ENCODE peak calls at places on chromosomes 12 and 14, in eight cellular contexts. T is sigmoid colon, L is breast epithelium, P is esophagus muscularis mucosa, N is SK-N-SH, I is GM23338, Q is Panc1, Y is stomach. J is an unnamed sample.

GRCh38 chr12:47035459-47035858 is 44.0 kb upstream of the PCED1B start:
- DNase-seq in P (no peak), Y (no peak), T (no peak), N (no peak), I (no peak), Q (no peak), L (no peak), J (no peak)

GRCh38 chr14:97219356-97220017 is 422.3 kb downstream of the VRK1 start:
- DNase-seq in L (no peak), Q (no peak), T (no peak), P (peak), Y (no peak), N (peak), I (peak), J (no peak)

GRCh38 chr14:94317259-94317658 is 5.9 kb downstream of the SERPINA6 start:
- DNase-seq in T (no peak), I (no peak), N (no peak), L (no peak), P (no peak), Q (no peak), Y (no peak), J (no peak)

GRCh38 chr12:41202051-41202450 is 13.9 kb downstream of the PDZRN4 start:
- DNase-seq in L (no peak), P (no peak), Q (no peak), Y (no peak), T (no peak), I (no peak), N (no peak), J (no peak)

GRCh38 chr12:103933237-103933636 is 3.0 kb downstream of the HSP90B1 start:
- DNase-seq in Q (no peak), T (no peak), N (no peak), L (no peak), Y (no peak), P (no peak), I (peak), J (no peak)

GRCh38 chr14:76227450-76228050 is 75.8 kb downstream of the GPATCH2L start:
- DNase-seq in P (no peak), I (no peak), Q (no peak), L (no peak), N (no peak), Y (no peak), T (no peak), J (peak)

GRCh38 chr12:57850924-57851323 is 4.4 kb upstream of the CTDSP2 start:
- DNase-seq in L (no peak), P (no peak), Q (no peak), Y (no peak), N (peak), T (no peak), I (peak), J (no peak)

GRCh38 chr12:121295746-121296617 is 527 bp downstream of the CAMKK2 start:
- DNase-seq in P (no peak), Q (no peak), L (no peak), T (peak), N (peak), I (peak), Y (no peak), J (no peak)

GRCh38 chr12:67517181-67517887 is 131.2 kb upstream of the DYRK2 start:
- DNase-seq in N (no peak), L (peak), I (no peak), Q (no peak), P (peak), Y (peak), T (peak), J (no peak)

GRCh38 chr12:68613209-68613904 is 2.7 kb downstream of the RAP1B start:
- DNase-seq in Y (no peak), N (no peak), T (no peak), Q (no peak), L (no peak), I (no peak), P (no peak), J (no peak)

GRCh38 chr12:68611094-68611818 is 557 bp downstream of the RAP1B start:
- DNase-seq in Q (no peak), P (peak), L (no peak), T (peak), N (peak), Y (peak), I (peak), J (peak)

GRCh38 chr12:68612245-68612644 is 1.5 kb downstream of the RAP1B start:
- DNase-seq in Q (no peak), N (no peak), P (no peak), T (no peak), L (no peak), I (no peak), Y (no peak), J (no peak)

GRCh38 chr12:68614105-68614679 is 3.5 kb downstream of the RAP1B start:
- DNase-seq in L (no peak), I (no peak), Y (no peak), T (no peak), Q (no peak), P (no peak), N (no peak), J (no peak)

GRCh38 chr12:68612675-68613074 is 2.0 kb downstream of the RAP1B start:
- DNase-seq in Q (no peak), I (no peak), N (no peak), Y (no peak), P (no peak), T (no peak), L (no peak), J (no peak)
- TF ChIP-seq POLR2AphosphoS5 in Q (no peak), I (no peak), N (no peak), Y (no peak), P (no peak), T (no peak), L (no peak), J (no peak)

GRCh38 chr12:48185181-48185919 is 1.9 kb downstream of the CCDC184 start:
- DNase-seq in L (no peak), Y (no peak), T (no peak), Q (no peak), I (peak), N (no peak), P (peak), J (no peak)
- H3K27ac ChIP-seq in L (no peak), Y (no peak), T (no peak), Q (no peak), I (no peak), N (no peak), P (no peak), J (no peak)

DNA sequence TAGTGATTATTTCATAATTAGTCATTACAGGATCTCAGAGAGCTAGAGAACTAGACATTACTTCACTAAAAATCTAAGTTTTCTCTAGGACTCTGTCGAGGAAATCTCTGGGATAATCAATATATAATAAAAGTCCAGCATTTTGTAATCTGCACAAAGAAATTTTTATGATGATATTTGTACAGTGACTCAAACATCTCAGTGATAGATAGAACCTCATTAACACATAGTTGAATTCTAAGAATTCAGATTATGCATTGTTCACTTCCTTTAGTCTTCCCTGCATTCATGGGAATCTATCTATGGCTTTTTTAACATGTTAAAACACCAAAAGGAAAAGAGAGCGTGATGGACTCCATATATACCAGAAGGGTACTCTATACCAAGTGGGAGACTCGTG is 10.9 kb downstream of the ITPR2 start:
- DNase-seq in Y (no peak), N (no peak), I (no peak), Q (no peak), L (no peak), P (no peak), T (no peak), J (no peak)
- TF ChIP-seq POLR2AphosphoS5 in Y (no peak), N (no peak), I (no peak), Q (no peak), L (no peak), P (no peak), T (no peak), J (no peak)

GRCh38 chr12:87828384-87828973 is 200.7 kb downstream of the C12orf50 start:
- DNase-seq in I (no peak), T (no peak), Y (no peak), N (no peak), P (no peak), L (no peak), Q (no peak), J (no peak)
- H3K27ac ChIP-seq in I (no peak), T (no peak), Y (no peak), N (no peak), P (no peak), L (no peak), Q (no peak), J (no peak)

DNA sequence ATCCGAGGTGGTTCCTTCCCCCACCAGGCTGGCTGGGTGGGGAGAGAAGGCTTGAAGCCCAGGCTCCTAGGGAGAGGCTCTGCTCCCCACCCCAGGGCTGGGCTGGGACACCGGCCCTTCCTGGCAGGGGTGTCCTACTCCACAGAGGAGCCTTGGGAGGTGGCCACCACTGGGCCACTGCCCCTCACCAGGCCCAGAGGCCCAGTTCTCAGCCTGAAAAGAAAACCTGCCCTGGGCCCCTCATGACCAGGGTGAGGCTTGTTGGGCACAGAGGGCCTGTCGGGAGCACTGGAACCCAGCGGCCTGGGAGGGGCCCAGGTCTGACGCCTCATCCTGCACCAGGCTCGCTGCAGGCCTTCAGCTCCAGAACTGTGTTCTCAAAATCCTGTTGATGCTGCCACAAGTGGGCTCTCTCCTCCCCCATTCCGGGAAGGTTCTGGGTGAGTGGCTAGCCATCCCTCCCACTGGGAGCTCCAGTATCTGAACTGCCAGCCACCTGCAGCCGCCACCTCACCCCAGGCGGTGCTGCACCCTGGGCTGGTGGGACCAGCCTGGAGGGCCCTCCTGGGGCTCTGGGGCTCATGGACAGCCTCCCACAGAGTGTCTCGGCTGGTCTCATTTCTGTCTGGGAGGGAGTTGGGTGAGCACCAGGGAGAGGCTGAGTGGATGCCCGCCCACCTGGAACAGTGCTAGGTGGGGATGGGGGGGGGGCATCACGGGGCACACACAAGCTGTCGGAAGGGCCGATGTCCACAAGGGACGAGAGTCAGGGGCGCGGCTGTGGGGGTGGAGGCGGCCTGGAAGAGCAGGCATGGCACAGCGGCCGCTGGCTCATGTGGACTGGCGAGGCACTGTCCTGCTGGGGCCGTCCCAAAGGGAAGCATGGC is 11.8 kb downstream of the BAG5 start:
- DNase-seq in Q (no peak), P (no peak), T (peak), L (no peak), N (peak), Y (no peak), I (no peak), J (no peak)
- TF ChIP-seq POLR2AphosphoS5 in Q (no peak), P (no peak), T (no peak), L (no peak), N (no peak), Y (no peak), I (no peak), J (no peak)

GRCh38 chr12:93134175-93134574 is 205.1 kb upstream of the EEA1 start:
- DNase-seq in Q (no peak), T (no peak), N (no peak), Y (no peak), I (no peak), L (no peak), P (no peak), J (no peak)
- H3K27ac ChIP-seq in Q (no peak), T (no peak), N (no peak), Y (no peak), I (no peak), L (peak), P (peak), J (peak)